ENCODE peak calls at places on chromosomes 4 and X, in eight cellular contexts. U is A549, Z is IMR-90, C is GM12878, T is upper lobe of left lung, W is sigmoid colon, L is transverse colon, P is tibial nerve. I is an unnamed sample.

GRCh38 chrX:54248309-54248708 is 65.3 kb upstream of the FAM120C start:
- DNase-seq in U (peak; percentile 48), T (no peak), C (no peak), P (no peak), L (no peak), W (no peak), Z (peak; percentile 44), I (no peak)

GRCh38 chrX:147850875-147851274 is 60.8 kb upstream of the FMR1 start:
- DNase-seq in C (no peak), L (no peak), Z (no peak), P (no peak), W (no peak), U (no peak), T (no peak), I (no peak)

GRCh38 chr4:189124149-189124758 is 816.4 kb upstream of the FRG1 start:
- DNase-seq in L (no peak), T (no peak), W (no peak), P (peak; percentile 15), U (peak; percentile 58), Z (peak; percentile 74), C (no peak), I (no peak)

GRCh38 chr4:6461301-6462165 is 10.9 kb downstream of the PPP2R2C start:
- DNase-seq in L (no peak), T (no peak), W (peak; percentile 44), C (no peak), Z (peak; percentile 6), P (no peak), U (no peak), I (peak; percentile 4)

GRCh38 chr4:43089730-43090129 is 197.2 kb downstream of the GRXCR1 start:
- DNase-seq in C (no peak), L (no peak), W (no peak), U (no peak), T (no peak), P (no peak), Z (peak; percentile 28), I (no peak)

GRCh38 chrX:70664726-70665125 is 220.1 kb downstream of the DLG3 start:
- DNase-seq in U (peak; percentile 34), C (no peak), Z (peak; percentile 30), P (no peak), W (no peak), T (no peak), L (no peak), I (no peak)

GRCh38 chr4:107693132-107693531 is 26.9 kb downstream of the PAPSS1 start:
- DNase-seq in Z (no peak), U (no peak), L (no peak), T (no peak), C (no peak), W (no peak), P (no peak), I (no peak)

GRCh38 chr4:184455299-184455698 is 19.1 kb downstream of the IRF2 start:
- DNase-seq in P (no peak), L (no peak), U (no peak), W (no peak), T (no peak), Z (no peak), C (no peak), I (no peak)

GRCh38 chr4:155819066-155819465 is 47.0 kb downstream of the ASIC5 start:
- DNase-seq in P (no peak), Z (no peak), U (no peak), C (no peak), T (no peak), L (no peak), W (no peak), I (peak; percentile 25)

DNA sequence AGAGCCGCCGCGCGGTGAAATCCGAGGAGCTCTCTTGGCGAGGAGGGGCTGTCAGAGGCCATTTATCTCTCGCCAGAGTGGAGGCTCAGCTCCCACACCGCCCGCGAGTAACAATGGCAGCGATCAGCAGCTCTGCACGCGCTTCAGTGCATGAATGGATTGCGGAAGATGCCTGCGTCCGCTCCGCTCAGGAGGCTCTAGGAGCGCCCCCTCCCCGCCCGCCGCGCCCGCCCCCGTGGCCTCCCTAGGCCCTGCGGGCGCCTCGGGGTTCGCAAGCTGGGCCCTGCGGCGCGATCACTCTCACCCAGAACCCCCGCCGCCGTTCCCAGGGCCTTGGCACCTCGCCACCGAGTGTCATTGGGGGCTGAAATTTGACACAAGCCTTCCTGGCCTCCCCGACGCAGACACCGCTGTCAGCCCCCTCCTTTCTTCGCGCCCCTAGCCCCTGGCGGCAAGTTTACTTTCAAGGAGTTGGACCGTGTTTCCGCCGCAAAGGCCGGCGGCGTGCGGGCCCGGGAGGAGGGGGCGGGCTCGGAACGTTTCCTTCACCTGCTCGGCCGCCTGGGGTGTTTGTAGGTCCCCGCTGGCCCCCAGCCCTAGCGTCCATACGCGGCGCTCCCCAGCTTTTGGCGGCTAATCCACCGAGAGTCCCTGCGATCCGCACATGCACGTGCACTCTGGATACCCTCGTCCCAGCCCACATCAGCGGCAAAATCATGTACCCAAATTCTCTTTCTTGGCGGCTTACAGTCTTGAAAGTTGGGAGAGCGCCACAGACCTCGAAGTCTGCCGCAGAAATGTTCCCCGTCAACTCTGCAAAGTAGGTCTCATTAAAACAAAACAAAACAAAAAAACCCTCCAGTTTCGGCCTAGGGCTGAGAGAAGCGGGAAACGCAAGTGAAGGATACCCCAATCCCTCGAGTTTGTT is 49.0 kb upstream of the BCOR start:
- DNase-seq in T (peak; percentile 50), W (peak; percentile 75), P (no peak), U (no peak), L (no peak), C (no peak), Z (peak; percentile 46), I (peak; percentile 54)
- TF ChIP-seq POLR2A in T (no peak), W (no peak), P (no peak), U (no peak), L (no peak), C (no peak), Z (no peak), I (no peak)

DNA sequence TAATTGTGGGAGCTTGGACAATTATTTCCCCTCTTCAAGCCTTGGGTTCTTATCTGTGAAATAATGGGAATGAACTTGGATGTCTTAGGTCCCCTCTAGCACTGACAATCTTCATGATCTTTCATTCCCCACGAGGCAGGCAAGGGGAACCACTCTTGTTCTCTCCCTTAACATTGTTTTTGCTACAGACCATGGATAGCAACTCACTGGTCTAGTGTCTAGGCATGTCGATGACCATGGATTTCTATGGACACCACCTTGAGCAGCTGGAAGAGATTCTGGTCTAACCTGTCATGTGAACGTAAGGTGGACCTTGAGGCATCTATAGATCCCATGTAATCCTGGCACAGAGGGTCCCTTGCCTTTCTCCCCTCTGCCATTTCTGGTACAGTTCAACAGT is 104.1 kb upstream of the DHX15 start:
- DNase-seq in W (no peak), C (no peak), L (no peak), T (no peak), Z (no peak), P (no peak), U (no peak), I (no peak)
- TF ChIP-seq POLR2A in W (no peak), C (no peak), L (no peak), T (no peak), Z (no peak), P (no peak), U (no peak), I (no peak)

GRCh38 chr4:152590179-152591031 is 54.5 kb upstream of the FBXW7 start:
- DNase-seq in U (no peak), Z (peak; percentile 89), T (no peak), W (peak; percentile 69), P (no peak), C (no peak), L (no peak), I (no peak)
- TF ChIP-seq POLR2A in U (no peak), Z (no peak), T (no peak), W (no peak), P (no peak), C (no peak), L (no peak), I (no peak)

GRCh38 chr4:173522160-173522873 is 7.7 kb downstream of the HAND2 start:
- DNase-seq in L (peak; percentile 71), C (no peak), Z (peak; percentile 85), T (no peak), P (peak; percentile 73), W (peak; percentile 97), U (no peak), I (peak; percentile 93)
- TF ChIP-seq POLR2A in L (no peak), C (no peak), Z (no peak), T (no peak), P (no peak), W (peak; percentile 37), U (no peak), I (peak; percentile 57)

GRCh38 chr4:84952776-84953175 is 13.7 kb downstream of the WDFY3 start:
- DNase-seq in U (no peak), Z (no peak), W (no peak), T (no peak), P (no peak), C (no peak), L (no peak), I (no peak)
- TF ChIP-seq POLR2A in U (no peak), Z (no peak), W (no peak), T (no peak), P (no peak), C (no peak), L (no peak), I (no peak)

I was measured in ovary.